ENCODE peak calls at places on chromosome 20, in ten cellular contexts. O is heart left ventricle, Y is pancreas, G is testis, P is RWPE1, Q is cardiac muscle cell, I is heart right ventricle, J is tibial artery, Z is SK-N-SH, V is A549. T is an unnamed sample.

GRCh38 chr20:16828666-16829305 is 80.6 kb downstream of the OTOR start:
- DNase-seq in Y (no peak), V (no peak), Q (no peak), G (no peak), I (no peak), O (no peak), P (no peak), J (no peak), Z (no peak), T (no peak)

GRCh38 chr20:35387334-35387733 is 24.4 kb downstream of the UQCC1 start:
- DNase-seq in V (no peak), Y (no peak), G (no peak), P (peak; percentile 78), J (no peak), O (no peak), Q (peak; percentile 61), Z (no peak), I (no peak), T (no peak)

GRCh38 chr20:38230957-38231785 is 29.4 kb downstream of the KIAA1755 start:
- DNase-seq in J (no peak), Q (no peak), Y (no peak), G (no peak), O (no peak), V (no peak), P (no peak), Z (no peak), I (no peak), T (no peak)

GRCh38 chr20:50144362-50144761 is 9.2 kb downstream of the PEDS1 start:
- DNase-seq in J (peak; percentile 85), G (no peak), Z (no peak), Y (no peak), P (peak; percentile 90), I (no peak), O (no peak), Q (peak; percentile 98), V (peak; percentile 89), T (no peak)

GRCh38 chr20:38141889-38142494 is 23.1 kb downstream of the TGM2 start:
- DNase-seq in Y (no peak), G (no peak), P (no peak), V (no peak), J (no peak), O (no peak), I (no peak), Q (no peak), Z (no peak), T (no peak)

GRCh38 chr20:47620808-47621805 is 119.4 kb downstream of the NCOA3 start:
- DNase-seq in I (peak; percentile 23), Q (peak; percentile 82), Z (peak; percentile 39), Y (no peak), P (peak; percentile 64), V (peak; percentile 71), J (no peak), G (no peak), O (no peak), T (no peak)

GRCh38 chr20:7742479-7742878 is 197.8 kb downstream of the HAO1 start:
- DNase-seq in P (peak; percentile 56), Y (no peak), I (no peak), O (no peak), G (no peak), V (peak; percentile 12), J (no peak), Z (no peak), Q (peak; percentile 72), T (no peak)

GRCh38 chr20:23419657-23419994 is 1.7 kb downstream of the NAPB start:
- DNase-seq in O (no peak), Q (no peak), I (no peak), G (no peak), V (no peak), Z (no peak), P (no peak), Y (no peak), J (no peak), T (no peak)

GRCh38 chr20:39534846-39535245 is 572.7 kb downstream of the DHX35 start:
- DNase-seq in O (no peak), V (no peak), G (no peak), Y (no peak), Z (no peak), P (no peak), Q (no peak), J (no peak), I (no peak), T (no peak)

GRCh38 chr20:17969884-17970409 is 1.1 kb downstream of the MGME1 start:
- DNase-seq in P (peak; percentile 40), G (peak; percentile 29), Z (no peak), O (peak; percentile 39), V (no peak), I (peak; percentile 16), Y (no peak), J (peak; percentile 36), Q (peak; percentile 53), T (no peak)

GRCh38 chr20:11140359-11140758 is 466.6 kb upstream of the JAG1 start:
- DNase-seq in Q (peak; percentile 87), J (no peak), O (no peak), I (no peak), V (peak; percentile 69), G (no peak), Y (no peak), Z (no peak), P (peak; percentile 63), T (no peak)

GRCh38 chr20:21360686-21361085 is 36.6 kb downstream of the NKX2-4 start:
- DNase-seq in Q (peak; percentile 24), V (no peak), G (no peak), P (no peak), Z (no peak), Y (no peak), J (no peak), O (no peak), I (no peak), T (no peak)

GRCh38 chr20:31496761-31497295 is 17.4 kb upstream of the HM13 start:
- DNase-seq in Z (no peak), I (peak; percentile 84), J (peak; percentile 63), Q (peak; percentile 77), P (no peak), Y (no peak), V (no peak), O (peak; percentile 84), G (peak; percentile 68), T (peak; percentile 94)

GRCh38 chr20:31494131-31494530 is 19.0 kb downstream of the REM1 start:
- DNase-seq in V (peak; percentile 61), Y (no peak), I (no peak), O (no peak), Z (no peak), J (no peak), Q (peak; percentile 73), P (peak; percentile 55), G (no peak), T (no peak)

GRCh38 chr20:31500527-31500926 is 13.7 kb upstream of the HM13 start:
- DNase-seq in O (no peak), J (no peak), Z (no peak), I (no peak), V (no peak), Q (no peak), G (no peak), P (no peak), Y (no peak), T (no peak)

DNA sequence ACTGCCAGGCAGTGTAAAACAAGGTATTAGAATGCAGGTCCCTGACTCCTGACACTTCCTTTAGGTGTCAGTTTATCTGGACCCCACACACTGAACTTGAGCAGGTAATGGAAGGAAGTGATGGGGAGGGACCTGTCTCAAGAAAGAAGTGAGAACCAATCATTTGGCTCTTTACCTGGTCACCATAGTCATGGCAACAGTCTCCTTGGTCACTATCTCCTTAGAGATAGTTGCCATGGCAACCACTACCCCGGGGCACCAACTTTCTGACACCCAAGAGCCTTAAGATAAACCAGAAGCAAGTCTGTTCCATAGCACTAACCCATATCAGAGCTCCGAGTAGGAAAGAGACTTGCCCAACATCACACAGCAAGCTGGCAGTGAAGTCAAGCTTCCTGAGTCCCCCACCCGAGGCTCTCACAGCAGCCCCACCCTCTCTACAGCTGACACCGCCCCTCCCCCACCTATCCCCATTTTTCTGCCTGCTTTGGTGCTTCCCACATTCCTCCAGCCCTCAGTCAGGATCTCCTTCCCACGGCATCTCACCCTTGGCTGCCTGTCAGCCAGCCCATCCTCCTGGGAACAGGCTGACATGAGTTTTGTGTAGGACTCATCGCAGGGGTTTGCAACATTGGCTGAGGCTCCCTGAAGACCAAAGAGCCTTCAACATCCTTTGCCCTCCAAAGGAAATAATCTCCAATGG is 16.3 kb upstream of the HM13 start:
- DNase-seq in O (peak; percentile 69), Q (peak; percentile 90), Y (no peak), V (no peak), I (peak; percentile 69), P (no peak), Z (no peak), J (no peak), G (no peak), T (no peak)
- H3K27ac ChIP-seq in O (peak overlapping the region; percentile 6), Q (no peak overlapping the region), Y (no peak overlapping the region), V (no peak overlapping the region), I (no peak overlapping the region), P (no peak overlapping the region), Z (no peak overlapping the region), J (peak overlapping the region; percentile 73), G (peak overlapping the region; percentile 83), T (peak overlapping the region; percentile 80)

GRCh38 chr20:62114894-62115293 is 7.4 kb upstream of the LSM14B start:
- DNase-seq in Z (no peak), V (no peak), P (no peak), Q (no peak), I (no peak), Y (no peak), J (no peak), G (no peak), O (no peak), T (no peak)
- TF ChIP-seq CTCF in Z (no peak), V (no peak), P (no peak), Q (no peak), I (no peak), Y (no peak), J (no peak), G (no peak), O (no peak), T (no peak)

DNA sequence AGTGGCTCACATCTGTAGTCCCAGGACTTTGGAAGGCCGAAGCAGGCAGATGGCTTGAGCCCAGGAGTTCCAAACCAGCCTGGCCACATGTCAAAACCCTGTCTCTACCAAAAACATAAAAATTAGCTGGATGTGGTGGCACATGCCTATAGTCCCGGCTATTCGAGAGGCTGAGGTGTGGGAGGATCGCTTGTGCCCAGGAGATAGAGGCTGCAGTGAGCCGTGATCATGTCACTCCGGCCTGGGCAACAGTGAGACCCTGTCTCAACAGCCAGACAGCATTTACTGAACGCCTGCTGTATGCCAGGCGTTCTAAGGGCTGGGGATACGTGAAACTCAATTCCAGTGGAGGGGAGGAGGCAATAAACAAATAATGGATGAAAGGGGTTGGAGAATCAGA is 69.9 kb downstream of the ATP9A start:
- DNase-seq in Y (no peak), O (no peak), Q (no peak), V (no peak), J (no peak), G (peak; percentile 46), P (no peak), I (no peak), Z (no peak), T (no peak)
- H3K27ac ChIP-seq in Y (no peak overlapping the region), O (no peak overlapping the region), Q (no peak overlapping the region), V (no peak overlapping the region), J (no peak overlapping the region), G (no peak overlapping the region), P (peak overlapping the region; percentile 32), I (no peak overlapping the region), Z (peak overlapping the region; percentile 94), T (no peak overlapping the region)

DNA sequence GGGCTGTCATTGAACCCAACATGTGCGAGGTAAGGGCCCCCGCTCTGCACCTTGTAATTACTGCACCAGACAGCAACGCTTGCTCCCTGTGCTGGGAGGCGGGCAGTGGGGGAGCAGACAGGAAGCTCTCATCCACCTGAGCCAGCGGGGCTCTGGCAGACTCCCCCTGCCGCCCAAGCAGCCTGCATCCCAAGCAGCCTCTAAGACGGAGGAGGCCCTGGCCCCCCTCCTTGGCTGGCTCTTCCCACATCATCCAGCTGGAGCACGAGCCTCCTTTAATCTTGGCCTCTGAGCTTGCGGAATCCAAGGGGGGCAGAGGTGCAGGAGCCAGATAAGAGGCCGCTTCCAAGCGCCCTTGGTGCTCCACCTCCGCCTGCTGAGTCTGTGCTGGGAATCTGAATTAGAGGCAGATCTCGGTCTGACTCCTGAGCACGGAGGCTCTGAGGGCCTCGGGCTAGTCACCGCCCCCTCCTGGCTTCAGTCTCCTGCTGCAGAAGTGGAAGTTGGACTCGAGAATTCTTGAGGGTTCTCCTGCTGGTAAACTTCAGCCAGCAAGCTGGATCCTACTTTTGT is 40.0 kb upstream of the CDH22 start:
- DNase-seq in P (no peak), Y (no peak), G (peak; percentile 77), V (peak; percentile 29), Z (no peak), I (no peak), O (no peak), Q (peak; percentile 67), J (no peak), T (no peak)
- TF ChIP-seq CTCF in P (no peak), Y (no peak), G (no peak), V (no peak), Z (no peak), I (no peak), O (no peak), Q (peak; percentile 35), J (no peak), T (no peak)